ENCODE peak calls at places on chromosomes 6 and 20, in six cellular contexts. K is A673, F is brain microvascular endothelial cell, M is mucosa of descending colon, D is AG09319, L is endothelial cell. G is an unnamed sample.

GRCh38 chr6:6746334-6746969 is 157.9 kb downstream of the LY86 start:
- DNase-seq in K (no peak), F (no peak), M (no peak), D (no peak), L (no peak), G (no peak)

GRCh38 chr20:62818592-62819493 is 2.0 kb downstream of the COL9A3 start:
- DNase-seq in K (peak), F (no peak), M (peak), D (no peak), L (no peak), G (no peak)

GRCh38 chr6:56713285-56713684 is 70.6 kb upstream of the DST start:
- DNase-seq in K (peak), F (peak), M (peak), D (no peak), L (no peak), G (no peak)

GRCh38 chr20:38441916-38442315 is 6.8 kb upstream of the SNHG17 start:
- DNase-seq in K (no peak), F (no peak), M (no peak), D (no peak), L (no peak), G (no peak)

GRCh38 chr20:34921436-34921835 is 34.2 kb downstream of the GSS start:
- DNase-seq in K (no peak), F (no peak), M (no peak), D (no peak), L (no peak), G (no peak)

GRCh38 chr6:166456360-166457156 is 73.8 kb upstream of the MPC1 start:
- DNase-seq in K (peak), F (peak), M (peak), D (no peak), L (no peak), G (no peak)

GRCh38 chr6:126127662-126128061 is 141.3 kb downstream of the TRMT11 start:
- DNase-seq in K (peak), F (no peak), M (no peak), D (no peak), L (no peak), G (no peak)

GRCh38 chr20:38833857-38834164 is 28.3 kb downstream of the PPP1R16B start:
- DNase-seq in K (no peak), F (no peak), M (no peak), D (no peak), L (no peak), G (no peak)

GRCh38 chr20:57076202-57076651 is 190.2 kb downstream of the BMP7 start:
- DNase-seq in K (no peak), F (peak), M (no peak), D (no peak), L (no peak), G (no peak)

GRCh38 chr20:40880063-40880715 is 148.4 kb upstream of the TOP1 start:
- DNase-seq in K (no peak), F (no peak), M (no peak), D (no peak), L (no peak), G (no peak)

GRCh38 chr6:118739976-118740771 is 88.8 kb upstream of the CEP85L start:
- DNase-seq in K (no peak), F (no peak), M (no peak), D (no peak), L (no peak), G (no peak)

GRCh38 chr20:9460518-9460917 is 53.9 kb upstream of the LAMP5 start:
- DNase-seq in K (peak), F (peak), M (no peak), D (no peak), L (no peak), G (no peak)

GRCh38 chr6:108164815-108165706 is 761 bp upstream of the NR2E1 start:
- DNase-seq in K (no peak), F (no peak), M (no peak), D (no peak), L (no peak), G (no peak)

GRCh38 chr6:92122746-92123145 is 1296.6 kb downstream of the EPHA7 start:
- DNase-seq in K (peak), F (no peak), M (no peak), D (no peak), L (no peak), G (no peak)

GRCh38 chr20:36926653-36927200 is 24.8 kb downstream of the SAMHD1 start:
- DNase-seq in K (no peak), F (no peak), M (no peak), D (no peak), L (no peak), G (no peak)

GRCh38 chr6:156169361-156169760 is 607.8 kb upstream of the ARID1B start:
- DNase-seq in K (no peak), F (no peak), M (no peak), D (no peak), L (no peak), G (no peak)

GRCh38 chr6:17418281-17419188 is 25.1 kb downstream of the CAP2 start:
- DNase-seq in K (no peak), F (peak), M (no peak), D (no peak), L (no peak), G (no peak)

GRCh38 chr6:110232456-110232855 is 52.2 kb downstream of the CDC40 start:
- DNase-seq in K (no peak), F (no peak), M (no peak), D (peak), L (no peak), G (no peak)

DNA sequence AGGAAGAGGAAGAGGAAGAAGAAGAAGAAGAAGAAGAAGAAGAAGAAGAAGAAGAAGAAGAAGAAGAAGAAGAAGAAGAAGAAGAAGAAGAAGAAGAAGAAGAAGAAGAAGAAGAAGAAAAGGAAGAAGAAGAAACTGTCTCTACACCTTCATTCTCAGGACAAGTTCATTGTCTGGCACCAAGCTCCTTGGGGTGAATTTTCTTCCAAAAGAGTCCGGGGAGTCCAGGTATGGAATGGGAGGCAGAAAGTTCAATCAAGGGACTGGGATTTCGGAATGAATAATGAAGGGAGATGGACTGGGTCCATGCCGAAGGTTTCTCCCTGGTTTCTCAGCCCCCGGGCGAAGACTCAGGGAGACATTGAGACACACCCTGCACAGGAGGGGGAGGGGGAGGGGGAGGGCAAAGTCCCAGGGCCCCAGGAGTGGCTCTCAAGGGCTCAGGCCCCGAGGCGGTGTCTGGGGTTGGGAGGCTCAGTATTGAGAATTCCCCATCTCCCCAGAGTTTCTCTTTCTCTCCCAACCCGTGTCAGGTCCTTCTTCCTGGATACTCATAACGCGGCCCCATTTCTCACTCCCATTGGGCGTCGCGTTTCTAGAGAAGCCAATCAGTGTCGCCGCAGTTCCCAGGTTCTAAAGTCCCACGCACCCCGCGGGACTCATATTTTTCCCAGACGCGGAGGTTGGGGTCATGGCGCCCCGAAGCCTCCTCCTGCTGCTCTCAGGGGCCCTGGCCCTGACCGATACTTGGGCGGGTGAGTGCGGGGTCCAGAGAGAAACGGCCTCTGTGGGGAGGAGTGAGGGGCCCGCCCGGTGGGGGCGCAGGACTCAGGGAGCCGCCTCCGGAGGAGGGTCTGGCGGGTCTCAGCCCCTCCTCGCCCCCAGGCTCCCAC is at the start of gene HLA-F:
- DNase-seq in K (peak), F (peak), M (peak), D (peak), L (peak), G (no peak)
- TF ChIP-seq CTCF in K (no peak), F (no peak), M (no peak), D (no peak), L (no peak), G (no peak)

GRCh38 chr20:11921326-11921725 is 3.6 kb downstream of the BTBD3 start:
- DNase-seq in K (no peak), F (no peak), M (no peak), D (no peak), L (no peak), G (no peak)

GRCh38 chr20:11919571-11919970 is 1.9 kb downstream of the BTBD3 start:
- DNase-seq in K (no peak), F (no peak), M (no peak), D (no peak), L (no peak), G (no peak)

GRCh38 chr20:11920083-11920482 is 2.4 kb downstream of the BTBD3 start:
- DNase-seq in K (no peak), F (no peak), M (no peak), D (no peak), L (no peak), G (no peak)

GRCh38 chr20:11918280-11918952 is 723 bp downstream of the BTBD3 start:
- DNase-seq in K (no peak), F (no peak), M (no peak), D (no peak), L (no peak), G (no peak)

DNA sequence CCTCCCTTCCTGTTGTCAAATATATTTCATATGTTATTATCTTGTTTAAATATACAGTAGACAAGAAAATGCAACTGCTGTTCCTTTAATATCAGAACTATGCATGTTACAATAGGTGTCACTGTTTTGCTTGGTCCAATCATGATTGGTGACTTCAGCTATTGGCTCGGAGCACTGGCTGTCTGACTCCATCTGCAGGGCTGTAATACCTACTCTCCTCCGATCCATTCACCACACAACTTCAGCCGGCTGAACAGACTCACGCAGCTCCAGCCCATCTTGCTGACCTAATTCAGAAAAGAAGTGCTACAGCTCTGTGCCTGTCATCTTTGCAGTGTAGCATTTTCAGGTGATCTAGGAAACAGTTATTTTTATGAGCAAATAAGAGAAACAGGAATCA is at the start of gene BTBD3:
- DNase-seq in K (no peak), F (peak), M (peak), D (peak), L (no peak), G (no peak)
- TF ChIP-seq CTCF in K (no peak), F (peak), M (no peak), D (no peak), L (no peak), G (no peak)

GRCh38 chr6:120352491-120352890 is 981.8 kb downstream of the TBC1D32 start:
- DNase-seq in K (no peak), F (no peak), M (no peak), D (no peak), L (no peak), G (no peak)
- TF ChIP-seq CTCF in K (no peak), F (no peak), M (no peak), D (no peak), L (no peak), G (no peak)

GRCh38 chr6:4872841-4873240 is 96.6 kb downstream of the CDYL start:
- DNase-seq in K (no peak), F (no peak), M (no peak), D (no peak), L (no peak), G (no peak)

GRCh38 chr6:4871825-4872224 is 95.6 kb downstream of the CDYL start:
- DNase-seq in K (no peak), F (no peak), M (no peak), D (no peak), L (no peak), G (no peak)

GRCh38 chr6:4873928-4874327 is 97.7 kb downstream of the CDYL start:
- DNase-seq in K (no peak), F (no peak), M (no peak), D (no peak), L (no peak), G (no peak)

GRCh38 chr6:4870821-4871494 is 94.8 kb downstream of the CDYL start:
- DNase-seq in K (no peak), F (no peak), M (no peak), D (no peak), L (no peak), G (no peak)
- TF ChIP-seq CTCF in K (no peak), F (no peak), M (no peak), D (no peak), L (no peak), G (no peak)

DNA sequence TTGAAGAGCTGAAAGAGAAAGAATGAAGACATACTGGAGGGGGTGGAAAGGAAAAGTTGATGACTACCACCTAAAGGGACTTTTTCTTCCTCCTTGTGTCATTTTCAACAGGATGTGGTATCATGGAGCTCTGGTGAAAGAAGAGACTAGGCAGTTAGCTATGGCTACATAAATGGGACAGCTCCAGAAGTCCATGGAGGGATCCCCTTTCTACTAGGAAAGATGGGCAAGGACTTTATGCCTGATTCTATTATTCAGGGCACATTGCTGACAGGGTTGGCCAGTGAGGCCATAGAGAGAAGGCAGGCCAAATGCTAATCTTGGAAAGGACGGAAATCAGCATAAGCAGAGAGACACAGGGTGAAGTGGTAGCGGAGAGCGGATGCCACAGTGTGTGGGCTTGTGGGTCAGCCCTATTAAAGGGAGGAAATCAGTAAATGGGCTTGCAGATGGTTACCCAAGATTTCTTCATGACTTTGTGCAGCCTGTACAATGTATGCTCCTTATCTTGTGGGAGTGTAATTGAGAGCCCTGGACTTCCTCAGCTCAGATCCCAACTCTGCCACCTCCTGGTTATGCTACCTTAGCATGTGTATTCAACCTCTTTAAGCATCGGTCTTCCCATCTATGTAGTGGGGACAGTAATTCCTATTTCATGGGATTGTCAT is 77.4 kb upstream of the TMEM170B start:
- DNase-seq in K (peak), F (peak), M (peak), D (no peak), L (no peak), G (no peak)
- TF ChIP-seq CTCF in K (peak), F (peak), M (no peak), D (no peak), L (no peak), G (no peak)

GRCh38 chr6:32432050-32432450 is 7.6 kb upstream of the HLA-DRA start:
- DNase-seq in K (peak), F (no peak), M (no peak), D (no peak), L (no peak), G (no peak)
- TF ChIP-seq CTCF in K (peak), F (peak), M (no peak), D (peak), L (peak), G (peak)

DNA sequence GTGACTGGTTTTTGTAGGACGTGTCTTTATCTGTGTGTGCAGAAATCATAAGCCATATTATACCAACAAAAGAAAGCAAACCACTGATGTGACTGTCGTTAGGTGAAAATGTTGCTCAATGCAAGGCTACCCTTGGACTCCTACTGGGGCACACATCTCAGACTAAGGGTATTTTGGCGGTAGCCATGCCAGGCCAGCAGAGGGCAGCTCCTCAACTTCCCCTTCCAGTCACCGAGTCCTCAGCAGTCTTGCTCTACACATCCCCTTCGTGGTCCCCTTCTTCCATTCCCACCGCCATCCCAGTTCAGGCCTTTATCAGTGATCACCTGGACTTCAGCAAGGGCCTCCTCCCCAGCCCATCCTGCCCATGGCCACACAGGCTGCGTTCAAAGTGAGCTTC is 113.7 kb upstream of the GGTLC1 start:
- DNase-seq in K (peak), F (peak), M (peak), D (no peak), L (peak), G (no peak)
- TF ChIP-seq CTCF in K (peak), F (peak), M (no peak), D (peak), L (peak), G (peak)

GRCh38 chr6:21588812-21589811 is 4.4 kb upstream of the SOX4 start:
- DNase-seq in K (peak), F (peak), M (peak), D (no peak), L (peak), G (peak)

GRCh38 chr6:21586300-21586699 is 7.3 kb upstream of the SOX4 start:
- DNase-seq in K (no peak), F (no peak), M (no peak), D (no peak), L (no peak), G (no peak)

GRCh38 chr6:21586760-21587181 is 6.8 kb upstream of the SOX4 start:
- DNase-seq in K (no peak), F (no peak), M (peak), D (no peak), L (no peak), G (peak)

GRCh38 chr6:21587925-21588811 is 5.4 kb upstream of the SOX4 start:
- DNase-seq in K (peak), F (peak), M (peak), D (no peak), L (peak), G (peak)

GRCh38 chr6:21587182-21587924 is 6.2 kb upstream of the SOX4 start:
- DNase-seq in K (peak), F (peak), M (peak), D (no peak), L (peak), G (peak)
- TF ChIP-seq CTCF in K (no peak), F (peak), M (no peak), D (peak), L (peak), G (peak)

GRCh38 chr20:11919046-11919445 is 1.4 kb downstream of the BTBD3 start:
- DNase-seq in K (no peak), F (no peak), M (peak), D (no peak), L (no peak), G (no peak)
- TF ChIP-seq CTCF in K (no peak), F (no peak), M (no peak), D (no peak), L (no peak), G (peak)